ENCODE peak calls at places on chromosomes 4 and X, in eight cellular contexts. One of them, this sample, is unnamed.

GRCh38 chr4:148453833-148454232 is 11.6 kb upstream of the NR3C2 start:
- DNase-seq in colonic mucosa: no peak
- DNase-seq in fibroblast of lung: no peak
- DNase-seq in BE2C: no peak
- DNase-seq in breast epithelium: no peak
- DNase-seq in stomach: no peak
- DNase-seq in psoas muscle: no peak
- DNase-seq in thoracic aorta: no peak
- DNase-seq in this sample: no peak

GRCh38 chr4:20378181-20378580 is 126.5 kb downstream of the SLIT2 start:
- DNase-seq in colonic mucosa: no peak
- DNase-seq in fibroblast of lung: no peak
- DNase-seq in BE2C: no peak
- DNase-seq in breast epithelium: no peak
- DNase-seq in stomach: no peak
- DNase-seq in psoas muscle: no peak
- DNase-seq in thoracic aorta: no peak
- DNase-seq in this sample: no peak

GRCh38 chr4:140839888-140840790 is 84.0 kb upstream of the TBC1D9 start:
- DNase-seq in colonic mucosa: no peak
- DNase-seq in fibroblast of lung: no peak
- DNase-seq in BE2C: no peak
- DNase-seq in breast epithelium: no peak
- DNase-seq in stomach: no peak
- DNase-seq in psoas muscle: no peak
- DNase-seq in thoracic aorta: no peak
- DNase-seq in this sample: no peak

GRCh38 chr4:91502365-91502764 is 801.4 kb upstream of the GRID2 start:
- DNase-seq in colonic mucosa: no peak
- DNase-seq in fibroblast of lung: no peak
- DNase-seq in BE2C: no peak
- DNase-seq in breast epithelium: no peak
- DNase-seq in stomach: no peak
- DNase-seq in psoas muscle: no peak
- DNase-seq in thoracic aorta: no peak
- DNase-seq in this sample: no peak

GRCh38 chr4:184282251-184282713 is 64.6 kb upstream of the ENPP6 start:
- DNase-seq in colonic mucosa: peak; percentile 75
- DNase-seq in fibroblast of lung: no peak
- DNase-seq in BE2C: no peak
- DNase-seq in breast epithelium: no peak
- DNase-seq in stomach: peak; percentile 63
- DNase-seq in psoas muscle: no peak
- DNase-seq in thoracic aorta: no peak
- DNase-seq in this sample: no peak

GRCh38 chr4:8267077-8267476 is 2.5 kb upstream of the HTRA3 start:
- DNase-seq in colonic mucosa: peak; percentile 70
- DNase-seq in fibroblast of lung: peak; percentile 55
- DNase-seq in BE2C: peak; percentile 82
- DNase-seq in breast epithelium: no peak
- DNase-seq in stomach: peak; percentile 85
- DNase-seq in psoas muscle: peak; percentile 79
- DNase-seq in thoracic aorta: no peak
- DNase-seq in this sample: peak; percentile 87

GRCh38 chr4:72352746-72353145 is 216.3 kb downstream of the ADAMTS3 start:
- DNase-seq in colonic mucosa: no peak
- DNase-seq in fibroblast of lung: no peak
- DNase-seq in BE2C: no peak
- DNase-seq in breast epithelium: no peak
- DNase-seq in stomach: no peak
- DNase-seq in psoas muscle: no peak
- DNase-seq in thoracic aorta: no peak
- DNase-seq in this sample: no peak

GRCh38 chr4:4746444-4746843 is 113.0 kb upstream of the MSX1 start:
- DNase-seq in colonic mucosa: no peak
- DNase-seq in fibroblast of lung: no peak
- DNase-seq in BE2C: no peak
- DNase-seq in breast epithelium: no peak
- DNase-seq in stomach: no peak
- DNase-seq in psoas muscle: no peak
- DNase-seq in thoracic aorta: no peak
- DNase-seq in this sample: no peak

GRCh38 chr4:45925809-45926208 is 198.0 kb downstream of the GABRG1 start:
- DNase-seq in colonic mucosa: no peak
- DNase-seq in fibroblast of lung: no peak
- DNase-seq in BE2C: no peak
- DNase-seq in breast epithelium: no peak
- DNase-seq in stomach: no peak
- DNase-seq in psoas muscle: no peak
- DNase-seq in thoracic aorta: no peak
- DNase-seq in this sample: no peak

GRCh38 chr4:4412661-4413372 is 25.9 kb downstream of the NSG1 start:
- DNase-seq in colonic mucosa: no peak
- DNase-seq in fibroblast of lung: no peak
- DNase-seq in BE2C: peak; percentile 1
- DNase-seq in breast epithelium: no peak
- DNase-seq in stomach: no peak
- DNase-seq in psoas muscle: no peak
- DNase-seq in thoracic aorta: no peak
- DNase-seq in this sample: no peak

GRCh38 chr4:21113496-21114213 is 413.4 kb downstream of the PACRGL start:
- DNase-seq in colonic mucosa: no peak
- DNase-seq in fibroblast of lung: peak; percentile 50
- DNase-seq in BE2C: no peak
- DNase-seq in breast epithelium: no peak
- DNase-seq in stomach: no peak
- DNase-seq in psoas muscle: no peak
- DNase-seq in thoracic aorta: no peak
- DNase-seq in this sample: no peak

GRCh38 chr4:186192068-186192751 is 843 bp downstream of the CYP4V2 start:
- DNase-seq in colonic mucosa: peak; percentile 54
- DNase-seq in fibroblast of lung: peak; percentile 51
- DNase-seq in BE2C: no peak
- DNase-seq in breast epithelium: no peak
- DNase-seq in stomach: peak; percentile 35
- DNase-seq in psoas muscle: no peak
- DNase-seq in thoracic aorta: no peak
- DNase-seq in this sample: peak; percentile 28

GRCh38 chrX:68683580-68683979 is 36.1 kb downstream of the STARD8 start:
- DNase-seq in colonic mucosa: no peak
- DNase-seq in fibroblast of lung: no peak
- DNase-seq in BE2C: no peak
- DNase-seq in breast epithelium: no peak
- DNase-seq in stomach: no peak
- DNase-seq in psoas muscle: no peak
- DNase-seq in thoracic aorta: no peak
- DNase-seq in this sample: no peak

GRCh38 chrX:68685722-68686683 is 38.5 kb downstream of the STARD8 start:
- DNase-seq in colonic mucosa: no peak
- DNase-seq in fibroblast of lung: peak; percentile 81
- DNase-seq in BE2C: peak; percentile 18
- DNase-seq in breast epithelium: no peak
- DNase-seq in stomach: no peak
- DNase-seq in psoas muscle: peak; percentile 41
- DNase-seq in thoracic aorta: no peak
- DNase-seq in this sample: peak; percentile 53

GRCh38 chrX:68684919-68685304 is 37.4 kb downstream of the STARD8 start:
- DNase-seq in colonic mucosa: no peak
- DNase-seq in fibroblast of lung: no peak
- DNase-seq in BE2C: no peak
- DNase-seq in breast epithelium: no peak
- DNase-seq in stomach: no peak
- DNase-seq in psoas muscle: no peak
- DNase-seq in thoracic aorta: no peak
- DNase-seq in this sample: no peak

GRCh38 chrX:68684291-68684918 is 36.9 kb downstream of the STARD8 start:
- DNase-seq in colonic mucosa: no peak
- DNase-seq in fibroblast of lung: no peak
- DNase-seq in BE2C: no peak
- DNase-seq in breast epithelium: no peak
- DNase-seq in stomach: no peak
- DNase-seq in psoas muscle: peak; percentile 49
- DNase-seq in thoracic aorta: no peak
- DNase-seq in this sample: peak; percentile 71

GRCh38 chrX:68686684-68687045 is 39.2 kb downstream of the STARD8 start:
- DNase-seq in colonic mucosa: no peak
- DNase-seq in fibroblast of lung: peak; percentile 32
- DNase-seq in BE2C: no peak
- DNase-seq in breast epithelium: no peak
- DNase-seq in stomach: no peak
- DNase-seq in psoas muscle: no peak
- DNase-seq in thoracic aorta: no peak
- DNase-seq in this sample: peak; percentile 37
- H3K4me3 ChIP-seq in colonic mucosa: no peak overlapping the region
- H3K4me3 ChIP-seq in fibroblast of lung: peak overlapping the region; percentile 17
- H3K4me3 ChIP-seq in BE2C: no peak overlapping the region
- H3K4me3 ChIP-seq in breast epithelium: peak overlapping the region; percentile 67
- H3K4me3 ChIP-seq in stomach: peak overlapping the region; percentile 33
- H3K4me3 ChIP-seq in psoas muscle: peak overlapping the region; percentile 65
- H3K4me3 ChIP-seq in thoracic aorta: peak overlapping the region; percentile 58
- H3K4me3 ChIP-seq in this sample: peak overlapping the region; percentile 65

DNA sequence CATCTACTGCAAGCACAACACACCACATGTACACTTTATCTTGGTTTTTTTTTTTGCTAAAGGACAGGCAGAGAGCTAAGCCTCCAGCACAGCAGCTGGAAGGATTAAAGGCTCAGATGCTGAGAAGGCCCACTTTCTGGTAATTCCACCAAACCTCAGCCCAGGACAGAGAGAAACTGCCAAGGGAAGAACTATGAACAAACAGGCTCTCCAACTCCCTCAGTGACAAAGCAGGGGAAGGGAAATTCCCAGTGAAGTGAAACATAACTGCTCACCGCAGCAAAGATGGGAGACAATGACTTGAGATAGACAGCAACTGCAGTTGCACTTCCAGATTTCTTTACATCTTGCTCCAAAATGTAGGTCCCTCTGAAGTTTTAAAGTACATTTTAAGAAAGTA is 4.8 kb downstream of the PROM1 start:
- DNase-seq in colonic mucosa: no peak
- DNase-seq in fibroblast of lung: no peak
- DNase-seq in BE2C: no peak
- DNase-seq in breast epithelium: no peak
- DNase-seq in stomach: no peak
- DNase-seq in psoas muscle: no peak
- DNase-seq in thoracic aorta: no peak
- DNase-seq in this sample: no peak
- H3K27me3 ChIP-seq in colonic mucosa: peaks cover 11% of the 10 kb centered on the region
- H3K27me3 ChIP-seq in fibroblast of lung: peaks cover 24% of the 10 kb centered on the region
- H3K27me3 ChIP-seq in BE2C: peaks cover 35% of the 10 kb centered on the region
- H3K27me3 ChIP-seq in breast epithelium: no peaks in the 10 kb centered on the region
- H3K27me3 ChIP-seq in stomach: peaks cover 62% of the 10 kb centered on the region
- H3K27me3 ChIP-seq in psoas muscle: peaks cover 8% of the 10 kb centered on the region
- H3K27me3 ChIP-seq in thoracic aorta: no peaks in the 10 kb centered on the region
- H3K27me3 ChIP-seq in this sample: peaks cover 52% of the 10 kb centered on the region

GRCh38 chr4:151167561-151167960 is 68.1 kb downstream of the RPS3A start:
- DNase-seq in colonic mucosa: no peak
- DNase-seq in fibroblast of lung: no peak
- DNase-seq in BE2C: no peak
- DNase-seq in breast epithelium: no peak
- DNase-seq in stomach: no peak
- DNase-seq in psoas muscle: no peak
- DNase-seq in thoracic aorta: no peak
- DNase-seq in this sample: no peak

GRCh38 chr4:151166662-151167061 is 67.2 kb downstream of the RPS3A start:
- DNase-seq in colonic mucosa: no peak
- DNase-seq in fibroblast of lung: peak; percentile 40
- DNase-seq in BE2C: peak; percentile 15
- DNase-seq in breast epithelium: no peak
- DNase-seq in stomach: no peak
- DNase-seq in psoas muscle: no peak
- DNase-seq in thoracic aorta: no peak
- DNase-seq in this sample: no peak

GRCh38 chr4:151169223-151169622 is 69.8 kb downstream of the RPS3A start:
- DNase-seq in colonic mucosa: peak; percentile 58
- DNase-seq in fibroblast of lung: peak; percentile 99
- DNase-seq in BE2C: peak; percentile 89
- DNase-seq in breast epithelium: no peak
- DNase-seq in stomach: peak; percentile 31
- DNase-seq in psoas muscle: peak; percentile 66
- DNase-seq in thoracic aorta: no peak
- DNase-seq in this sample: peak; percentile 75

GRCh38 chr4:151173751-151174325 is 74.4 kb downstream of the RPS3A start:
- DNase-seq in colonic mucosa: no peak
- DNase-seq in fibroblast of lung: peak; percentile 68
- DNase-seq in BE2C: no peak
- DNase-seq in breast epithelium: no peak
- DNase-seq in stomach: no peak
- DNase-seq in psoas muscle: peak; percentile 64
- DNase-seq in thoracic aorta: no peak
- DNase-seq in this sample: peak; percentile 73

DNA sequence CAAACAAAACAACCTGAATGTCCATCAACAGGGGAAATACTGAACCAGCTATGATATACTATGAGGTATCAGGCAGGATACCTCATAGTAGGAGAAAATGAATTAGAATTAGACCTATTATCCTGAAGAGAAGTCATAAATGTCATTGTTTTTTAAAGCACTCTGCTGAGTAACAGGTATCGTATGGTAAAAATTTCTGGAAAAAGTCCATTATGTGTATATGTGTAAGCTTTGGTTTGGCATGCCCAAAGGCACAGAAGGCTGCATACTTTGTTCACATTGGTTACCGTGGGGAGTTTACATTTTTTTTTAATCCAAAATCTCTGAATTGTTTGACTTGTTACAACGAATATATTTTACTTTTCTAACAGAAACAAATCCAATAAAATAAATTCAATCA is 70.5 kb downstream of the RPS3A start:
- DNase-seq in colonic mucosa: no peak
- DNase-seq in fibroblast of lung: peak; percentile 55
- DNase-seq in BE2C: no peak
- DNase-seq in breast epithelium: no peak
- DNase-seq in stomach: no peak
- DNase-seq in psoas muscle: no peak
- DNase-seq in thoracic aorta: no peak
- DNase-seq in this sample: no peak
- H3K4me1 ChIP-seq in colonic mucosa: no peaks in the 10 kb centered on the region
- H3K4me1 ChIP-seq in fibroblast of lung: peaks cover 13% of the 10 kb centered on the region
- H3K4me1 ChIP-seq in BE2C: peaks cover 27% of the 10 kb centered on the region
- H3K4me1 ChIP-seq in breast epithelium: peaks cover 13% of the 10 kb centered on the region
- H3K4me1 ChIP-seq in stomach: peaks cover 7% of the 10 kb centered on the region
- H3K4me1 ChIP-seq in psoas muscle: peaks cover 6% of the 10 kb centered on the region
- H3K4me1 ChIP-seq in thoracic aorta: peaks cover 11% of the 10 kb centered on the region
- H3K4me1 ChIP-seq in this sample: peaks cover 83% of the 10 kb centered on the region

DNA sequence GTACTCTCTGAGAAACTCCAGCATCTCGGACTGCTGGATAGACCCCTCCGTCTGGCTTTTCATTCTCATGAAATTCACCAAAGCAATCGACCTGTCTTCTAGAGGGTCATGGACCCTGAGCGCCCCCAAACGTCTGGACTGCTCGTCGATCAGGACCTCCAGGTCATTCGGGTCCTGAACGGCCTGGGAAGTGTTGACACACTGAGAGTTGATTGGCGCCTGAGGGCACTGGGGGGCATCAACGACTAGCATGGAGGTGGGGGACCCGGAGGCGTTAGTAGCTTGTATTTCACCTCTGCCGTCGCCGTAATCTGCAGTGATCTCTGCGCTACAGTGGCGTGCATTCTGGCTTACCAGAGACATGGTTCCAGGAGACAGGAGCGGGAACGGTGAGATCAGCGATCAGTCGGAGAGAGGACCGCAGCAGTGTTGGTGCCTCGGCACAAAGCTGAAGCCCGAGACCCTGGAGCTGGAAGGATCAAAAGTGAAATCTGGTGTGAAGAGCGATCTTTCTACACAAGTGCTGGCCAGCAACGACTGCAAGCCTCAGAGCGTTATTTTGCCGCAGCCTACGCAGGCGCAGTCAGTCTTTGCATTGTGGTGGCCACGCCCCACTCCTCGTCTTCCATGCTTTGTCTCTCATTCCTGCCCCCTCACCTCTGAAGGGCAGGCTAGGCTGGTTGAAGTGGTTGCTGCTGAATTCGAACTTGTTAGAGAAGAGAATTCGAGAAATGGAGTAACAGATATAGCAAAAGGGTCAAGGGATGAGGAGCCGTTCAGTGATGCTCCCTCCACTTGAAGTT is at the start of gene MAGEE2:
- DNase-seq in colonic mucosa: no peak
- DNase-seq in fibroblast of lung: no peak
- DNase-seq in BE2C: no peak
- DNase-seq in breast epithelium: no peak
- DNase-seq in stomach: no peak
- DNase-seq in psoas muscle: peak; percentile 17
- DNase-seq in thoracic aorta: no peak
- DNase-seq in this sample: peak; percentile 19
- H3K4me3 ChIP-seq in colonic mucosa: no peak within 1 kb of the TSS
- H3K4me3 ChIP-seq in fibroblast of lung: no peak within 1 kb of the TSS
- H3K4me3 ChIP-seq in BE2C: no peak within 1 kb of the TSS
- H3K4me3 ChIP-seq in breast epithelium: peak within 1 kb of the TSS; percentile 59
- H3K4me3 ChIP-seq in stomach: peak within 1 kb of the TSS; percentile 22
- H3K4me3 ChIP-seq in psoas muscle: peak within 1 kb of the TSS; percentile 52
- H3K4me3 ChIP-seq in thoracic aorta: peak within 1 kb of the TSS; percentile 56
- H3K4me3 ChIP-seq in this sample: peak within 1 kb of the TSS; percentile 58